ENCODE peak calls at places on chromosomes 13 and 19, in six cellular contexts. One of them, this sample, is unnamed.

GRCh38 chr19:45117167-45117594 is 24.2 kb downstream of the PPP1R37 start:
- DNase-seq in endothelial cell: no peak
- DNase-seq in head of caudate nucleus: no peak
- DNase-seq in AG08396: no peak
- DNase-seq in dorsolateral prefrontal cortex: no peak
- DNase-seq in memory B cell: no peak
- DNase-seq in this sample: no peak

GRCh38 chr13:109400625-109401257 is 385.6 kb downstream of the IRS2 start:
- DNase-seq in endothelial cell: no peak
- DNase-seq in head of caudate nucleus: no peak
- DNase-seq in AG08396: no peak
- DNase-seq in dorsolateral prefrontal cortex: no peak
- DNase-seq in memory B cell: no peak
- DNase-seq in this sample: no peak

GRCh38 chr19:10691178-10691881 is 9.9 kb upstream of the QTRT1 start:
- DNase-seq in endothelial cell: no peak
- DNase-seq in head of caudate nucleus: no peak
- DNase-seq in AG08396: no peak
- DNase-seq in dorsolateral prefrontal cortex: no peak
- DNase-seq in memory B cell: no peak
- DNase-seq in this sample: no peak

GRCh38 chr13:41675306-41675705 is 218.0 kb downstream of the RGCC start:
- DNase-seq in endothelial cell: no peak
- DNase-seq in head of caudate nucleus: no peak
- DNase-seq in AG08396: no peak
- DNase-seq in dorsolateral prefrontal cortex: no peak
- DNase-seq in memory B cell: no peak
- DNase-seq in this sample: no peak

GRCh38 chr19:4516199-4516938 is 1.9 kb downstream of the PLIN4 start:
- DNase-seq in endothelial cell: no peak
- DNase-seq in head of caudate nucleus: no peak
- DNase-seq in AG08396: no peak
- DNase-seq in dorsolateral prefrontal cortex: no peak
- DNase-seq in memory B cell: no peak
- DNase-seq in this sample: no peak

GRCh38 chr13:97945342-97945741 is 8.1 kb upstream of the IPO5 start:
- DNase-seq in endothelial cell: no peak
- DNase-seq in head of caudate nucleus: no peak
- DNase-seq in AG08396: no peak
- DNase-seq in dorsolateral prefrontal cortex: no peak
- DNase-seq in memory B cell: no peak
- DNase-seq in this sample: no peak

GRCh38 chr19:50492303-50493052 is 15.8 kb upstream of the GARIN5A start:
- DNase-seq in endothelial cell: no peak
- DNase-seq in head of caudate nucleus: no peak
- DNase-seq in AG08396: no peak
- DNase-seq in dorsolateral prefrontal cortex: no peak
- DNase-seq in memory B cell: no peak
- DNase-seq in this sample: peak

GRCh38 chr13:54859827-54860226 is 1831.2 kb downstream of the OLFM4 start:
- DNase-seq in endothelial cell: no peak
- DNase-seq in head of caudate nucleus: no peak
- DNase-seq in AG08396: no peak
- DNase-seq in dorsolateral prefrontal cortex: no peak
- DNase-seq in memory B cell: no peak
- DNase-seq in this sample: no peak

GRCh38 chr19:47019431-47020041 is at the start of gene NPAS1:
- DNase-seq in endothelial cell: peak
- DNase-seq in head of caudate nucleus: no peak
- DNase-seq in AG08396: peak
- DNase-seq in dorsolateral prefrontal cortex: no peak
- DNase-seq in memory B cell: no peak
- DNase-seq in this sample: no peak

GRCh38 chr13:35630551-35631275 is 154.2 kb upstream of the MAB21L1 start:
- DNase-seq in endothelial cell: peak
- DNase-seq in head of caudate nucleus: no peak
- DNase-seq in AG08396: peak
- DNase-seq in dorsolateral prefrontal cortex: no peak
- DNase-seq in memory B cell: no peak
- DNase-seq in this sample: no peak

GRCh38 chr19:3302755-3303154 is 63.6 kb upstream of the NFIC start:
- DNase-seq in endothelial cell: no peak
- DNase-seq in head of caudate nucleus: no peak
- DNase-seq in AG08396: no peak
- DNase-seq in dorsolateral prefrontal cortex: no peak
- DNase-seq in memory B cell: no peak
- DNase-seq in this sample: no peak

GRCh38 chr13:21458457-21458815 is 667 bp downstream of the ZDHHC20 start:
- DNase-seq in endothelial cell: peak
- DNase-seq in head of caudate nucleus: peak
- DNase-seq in AG08396: peak
- DNase-seq in dorsolateral prefrontal cortex: peak
- DNase-seq in memory B cell: no peak
- DNase-seq in this sample: peak

GRCh38 chr19:18538115-18538514 is 5.3 kb downstream of the FKBP8 start:
- DNase-seq in endothelial cell: no peak
- DNase-seq in head of caudate nucleus: no peak
- DNase-seq in AG08396: no peak
- DNase-seq in dorsolateral prefrontal cortex: no peak
- DNase-seq in memory B cell: no peak
- DNase-seq in this sample: no peak

GRCh38 chr13:66623129-66623528 is 607.0 kb downstream of the PCDH9 start:
- DNase-seq in endothelial cell: no peak
- DNase-seq in head of caudate nucleus: no peak
- DNase-seq in AG08396: no peak
- DNase-seq in dorsolateral prefrontal cortex: no peak
- DNase-seq in memory B cell: no peak
- DNase-seq in this sample: no peak

GRCh38 chr13:50280538-50280937 is 265.3 kb downstream of the KCNRG start:
- DNase-seq in endothelial cell: no peak
- DNase-seq in head of caudate nucleus: no peak
- DNase-seq in AG08396: no peak
- DNase-seq in dorsolateral prefrontal cortex: no peak
- DNase-seq in memory B cell: no peak
- DNase-seq in this sample: no peak

GRCh38 chr13:99809931-99810330 is 161.6 kb downstream of the ZIC5 start:
- DNase-seq in endothelial cell: no peak
- DNase-seq in head of caudate nucleus: no peak
- DNase-seq in AG08396: no peak
- DNase-seq in dorsolateral prefrontal cortex: no peak
- DNase-seq in memory B cell: no peak
- DNase-seq in this sample: no peak

GRCh38 chr13:80430561-80430960 is 89.6 kb upstream of the SPRY2 start:
- DNase-seq in endothelial cell: no peak
- DNase-seq in head of caudate nucleus: no peak
- DNase-seq in AG08396: no peak
- DNase-seq in dorsolateral prefrontal cortex: no peak
- DNase-seq in memory B cell: no peak
- DNase-seq in this sample: no peak

GRCh38 chr13:49652691-49653305 is 24.5 kb downstream of the ARL11 start:
- DNase-seq in endothelial cell: peak
- DNase-seq in head of caudate nucleus: no peak
- DNase-seq in AG08396: peak
- DNase-seq in dorsolateral prefrontal cortex: no peak
- DNase-seq in memory B cell: peak
- DNase-seq in this sample: peak

GRCh38 chr13:56110751-56111150 is 1030.0 kb upstream of the PRR20A start:
- DNase-seq in endothelial cell: no peak
- DNase-seq in head of caudate nucleus: no peak
- DNase-seq in AG08396: no peak
- DNase-seq in dorsolateral prefrontal cortex: no peak
- DNase-seq in memory B cell: no peak
- DNase-seq in this sample: no peak

GRCh38 chr13:57878291-57878690 is 246.7 kb downstream of the PCDH17 start:
- DNase-seq in endothelial cell: no peak
- DNase-seq in head of caudate nucleus: no peak
- DNase-seq in AG08396: no peak
- DNase-seq in dorsolateral prefrontal cortex: no peak
- DNase-seq in memory B cell: no peak
- DNase-seq in this sample: no peak

GRCh38 chr19:35429698-35430097 is 18.4 kb upstream of the FFAR2 start:
- DNase-seq in endothelial cell: no peak
- DNase-seq in head of caudate nucleus: no peak
- DNase-seq in AG08396: no peak
- DNase-seq in dorsolateral prefrontal cortex: no peak
- DNase-seq in memory B cell: no peak
- DNase-seq in this sample: no peak

GRCh38 chr19:7769171-7769570 is 6.1 kb downstream of the CLEC4M start:
- DNase-seq in endothelial cell: no peak
- DNase-seq in head of caudate nucleus: no peak
- DNase-seq in AG08396: no peak
- DNase-seq in dorsolateral prefrontal cortex: no peak
- DNase-seq in memory B cell: no peak
- DNase-seq in this sample: no peak

GRCh38 chr19:6577410-6578125 is 13.4 kb downstream of the CD70 start:
- DNase-seq in endothelial cell: no peak
- DNase-seq in head of caudate nucleus: no peak
- DNase-seq in AG08396: no peak
- DNase-seq in dorsolateral prefrontal cortex: no peak
- DNase-seq in memory B cell: peak
- DNase-seq in this sample: no peak

This sample was measured in CD4-positive, CD25-positive, alpha-beta regulatory T cell.